ENCODE peak calls at places on chromosomes 3 and 15, in six cellular contexts. H is foreskin melanocyte; Y is epithelial cell of prostate; W is NCI-H2029 treated with DMSO at 0.1 percent for 48 hours; P is colonic mucosa; K is stimulated activated CD4-positive, alpha-beta T cell treated with anti-CD3 and anti-CD28 coated beads, TNF-alpha, amount 100 ng/mL, for 48 hours. U is an unnamed sample.

GRCh38 chr3:120791958-120792357 is 49.4 kb downstream of the GTF2E1 start:
- DNase-seq in H (no peak), Y (no peak), W (no peak), P (no peak), K (no peak), U (no peak)

GRCh38 chr15:48393650-48394049 is 62.4 kb downstream of the DUT start:
- DNase-seq in H (no peak), Y (no peak), W (peak; percentile 81), P (peak; percentile 54), K (no peak), U (no peak)

GRCh38 chr15:50431204-50431603 is 7.0 kb downstream of the USP8 start:
- DNase-seq in H (no peak), Y (no peak), W (no peak), P (no peak), K (no peak), U (no peak)

GRCh38 chr3:133933097-133934024 is 37.7 kb upstream of the RAB6B start:
- DNase-seq in H (no peak), Y (no peak), W (no peak), P (peak; percentile 14), K (no peak), U (no peak)

GRCh38 chr15:44427756-44428724 is 611 bp downstream of the CTDSPL2 start:
- DNase-seq in H (no peak), Y (no peak), W (no peak), P (peak; percentile 70), K (no peak), U (no peak)

GRCh38 chr15:92801412-92801773 is 98.7 kb upstream of the CHD2 start:
- DNase-seq in H (no peak), Y (no peak), W (no peak), P (peak; percentile 63), K (no peak), U (no peak)

GRCh38 chr3:170558417-170558816 is 27.5 kb downstream of the SLC7A14 start:
- DNase-seq in H (no peak), Y (no peak), W (no peak), P (no peak), K (no peak), U (no peak)

GRCh38 chr3:83706669-83707068 is 1252.1 kb upstream of the CADM2 start:
- DNase-seq in H (no peak), Y (no peak), W (no peak), P (no peak), K (no peak), U (no peak)

GRCh38 chr3:22118542-22118941 is 367.5 kb upstream of the ZNF385D start:
- DNase-seq in H (no peak), Y (no peak), W (no peak), P (no peak), K (no peak), U (no peak)

GRCh38 chr15:61871926-61872522 is 188.2 kb downstream of the VPS13C start:
- DNase-seq in H (no peak), Y (no peak), W (peak; percentile 12), P (no peak), K (no peak), U (no peak)

GRCh38 chr15:78709263-78709882 is 68.4 kb upstream of the CHRNB4 start:
- DNase-seq in H (peak; percentile 38), Y (no peak), W (no peak), P (peak; percentile 77), K (peak; percentile 57), U (peak; percentile 34)

GRCh38 chr15:59011262-59011947 is 23.9 kb downstream of the RNF111 start:
- DNase-seq in H (no peak), Y (no peak), W (no peak), P (no peak), K (no peak), U (no peak)

GRCh38 chr15:57411945-57412768 is 35.9 kb downstream of the CGNL1 start:
- DNase-seq in H (no peak), Y (no peak), W (no peak), P (no peak), K (no peak), U (no peak)

GRCh38 chr15:35980719-35981118 is 434.8 kb upstream of the DPH6 start:
- DNase-seq in H (no peak), Y (no peak), W (no peak), P (no peak), K (no peak), U (no peak)

GRCh38 chr3:9704343-9705322 is 1.0 kb downstream of the CPNE9 start:
- DNase-seq in H (peak; percentile 11), Y (no peak), W (peak; percentile 38), P (peak; percentile 54), K (no peak), U (no peak)

GRCh38 chr3:151908399-151908798 is 35.0 kb downstream of the SUCNR1 start:
- DNase-seq in H (no peak), Y (no peak), W (no peak), P (no peak), K (no peak), U (no peak)

GRCh38 chr3:52240059-52240885 is 1.3 kb upstream of the TWF2 start:
- DNase-seq in H (peak; percentile 82), Y (no peak), W (no peak), P (peak; percentile 70), K (no peak), U (peak; percentile 67)

GRCh38 chr3:195162033-195162669 is 108.8 kb downstream of the XXYLT1 start:
- DNase-seq in H (peak; percentile 31), Y (no peak), W (no peak), P (no peak), K (no peak), U (no peak)

GRCh38 chr15:51093865-51094605 is 671 bp downstream of the TNFAIP8L3 start:
- DNase-seq in H (no peak), Y (no peak), W (no peak), P (peak; percentile 52), K (no peak), U (no peak)

GRCh38 chr3:117853923-117854322 is 1144.3 kb downstream of the TUSC7 start:
- DNase-seq in H (no peak), Y (peak; percentile 71), W (peak; percentile 63), P (no peak), K (no peak), U (no peak)

GRCh38 chr3:25155696-25156471 is 272.2 kb upstream of the RARB start:
- DNase-seq in H (peak; percentile 17), Y (no peak), W (no peak), P (no peak), K (no peak), U (no peak)

GRCh38 chr3:100522125-100522524 is 29.7 kb downstream of the TMEM45A start:
- DNase-seq in H (no peak), Y (no peak), W (no peak), P (no peak), K (no peak), U (no peak)

GRCh38 chr15:49895337-49896223 is 223.5 kb downstream of the ATP8B4 start:
- DNase-seq in H (peak; percentile 89), Y (no peak), W (no peak), P (no peak), K (no peak), U (no peak)

GRCh38 chr3:173912126-173912525 is 514.6 kb downstream of the NLGN1 start:
- DNase-seq in H (no peak), Y (no peak), W (no peak), P (no peak), K (no peak), U (no peak)

GRCh38 chr15:80153900-80154299 is 1.1 kb downstream of the FAH start:
- DNase-seq in H (no peak), Y (no peak), W (no peak), P (no peak), K (no peak), U (no peak)

GRCh38 chr15:99321477-99321876 is 70.2 kb downstream of the LRRC28 start:
- DNase-seq in H (no peak), Y (no peak), W (no peak), P (no peak), K (no peak), U (no peak)

GRCh38 chr3:57559526-57559925 is 3.5 kb downstream of the PDE12 start:
- DNase-seq in H (no peak), Y (no peak), W (no peak), P (no peak), K (no peak), U (no peak)

GRCh38 chr15:56234804-56235203 is 8.9 kb downstream of the RFX7 start:
- DNase-seq in H (no peak), Y (no peak), W (no peak), P (no peak), K (no peak), U (no peak)

GRCh38 chr3:128011140-128011539 is 41.1 kb upstream of the SEC61A1 start:
- DNase-seq in H (no peak), Y (peak; percentile 18), W (peak; percentile 28), P (peak; percentile 55), K (no peak), U (no peak)

GRCh38 chr3:159586587-159587202 is 401.9 kb upstream of the IL12A start:
- DNase-seq in H (peak; percentile 33), Y (no peak), W (no peak), P (no peak), K (no peak), U (no peak)

GRCh38 chr3:178562869-178563232 is 26.6 kb downstream of the KCNMB2 start:
- DNase-seq in H (no peak), Y (no peak), W (no peak), P (no peak), K (no peak), U (no peak)

U was measured in gastrocnemius medialis.